ENCODE peak calls at places on chromosome 18, in four cellular contexts. M, J, Y and K are unnamed samples.

GRCh38 chr18:59848002-59848401 is 51.8 kb upstream of the PMAIP1 start:
- DNase-seq in M (no peak), J (no peak), Y (no peak), K (no peak)

GRCh38 chr18:74623047-74623816 is 25.6 kb downstream of the ZNF407 start:
- DNase-seq in M (peak), J (no peak), Y (no peak), K (no peak)

GRCh38 chr18:34595673-34596072 is 114.4 kb upstream of the DTNA start:
- DNase-seq in M (peak), J (no peak), Y (peak), K (no peak)

GRCh38 chr18:2380101-2380500 is 191.2 kb downstream of the METTL4 start:
- DNase-seq in M (no peak), J (no peak), Y (no peak), K (no peak)

GRCh38 chr18:76380791-76381405 is 114.1 kb downstream of the ZNF516 start:
- DNase-seq in M (peak), J (peak), Y (no peak), K (no peak)

GRCh38 chr18:51621103-51621969 is 423.9 kb upstream of the MEX3C start:
- DNase-seq in M (peak), J (peak), Y (peak), K (no peak)

GRCh38 chr18:48847807-48848486 is 102.8 kb downstream of the SMAD7 start:
- DNase-seq in M (peak), J (no peak), Y (no peak), K (no peak)

GRCh38 chr18:76524477-76524876 is 29.4 kb upstream of the ZNF516 start:
- DNase-seq in M (no peak), J (no peak), Y (no peak), K (no peak)

GRCh38 chr18:21444465-21445023 is 156.0 kb downstream of the ESCO1 start:
- DNase-seq in M (peak), J (peak), Y (peak), K (no peak)